ENCODE peak calls at places on chromosomes 2 and 18, in four cellular contexts. N, H, L and M are unnamed samples.

GRCh38 chr2:137947714-137948336 is 16.4 kb upstream of the HNMT start:
- DNase-seq in N (peak), H (peak), L (peak), M (peak)

GRCh38 chr18:61575419-61575818 is 242.2 kb downstream of the CDH20 start:
- DNase-seq in N (peak), H (peak), L (no peak), M (no peak)

GRCh38 chr2:23426284-23426905 is 41.4 kb downstream of the KLHL29 start:
- DNase-seq in N (peak), H (peak), L (no peak), M (no peak)

GRCh38 chr2:233076749-233077148 is 16.6 kb downstream of the INPP5D start:
- DNase-seq in N (no peak), H (no peak), L (peak), M (peak)

GRCh38 chr2:10900216-10901109 is 11.3 kb upstream of the KCNF1 start:
- DNase-seq in N (no peak), H (peak), L (no peak), M (peak)

GRCh38 chr2:30679416-30680088 is 127.7 kb downstream of the CAPN13 start:
- DNase-seq in N (peak), H (peak), L (no peak), M (no peak)

GRCh38 chr2:206062724-206063123 is 23.2 kb downstream of the INO80D start:
- DNase-seq in N (no peak), H (no peak), L (no peak), M (no peak)

GRCh38 chr2:223474893-223475292 is 127.3 kb downstream of the SCG2 start:
- DNase-seq in N (no peak), H (no peak), L (no peak), M (no peak)

GRCh38 chr2:10097352-10098148 is 17.3 kb upstream of the CYS1 start:
- DNase-seq in N (peak), H (peak), L (peak), M (peak)

GRCh38 chr2:223947711-223948205 is 2.6 kb upstream of the WDFY1 start:
- DNase-seq in N (no peak), H (no peak), L (no peak), M (no peak)

GRCh38 chr2:120349125-120349921 is 3.4 kb downstream of the INHBB start:
- DNase-seq in N (no peak), H (no peak), L (no peak), M (no peak)

GRCh38 chr2:134250840-134251461 is 2.9 kb upstream of the MGAT5 start:
- DNase-seq in N (no peak), H (no peak), L (peak), M (no peak)

GRCh38 chr2:205505344-205505743 is 177.0 kb upstream of the NRP2 start:
- DNase-seq in N (no peak), H (no peak), L (no peak), M (no peak)

GRCh38 chr2:174797792-174798276 is 33.6 kb upstream of the CHRNA1 start:
- DNase-seq in N (peak), H (peak), L (peak), M (no peak)

GRCh38 chr2:223044916-223045700 is 6.9 kb upstream of the KCNE4 start:
- DNase-seq in N (no peak), H (no peak), L (no peak), M (no peak)

GRCh38 chr2:133486706-133487305 is 81.5 kb downstream of the NCKAP5 start:
- DNase-seq in N (peak), H (no peak), L (peak), M (no peak)

GRCh38 chr18:63152791-63153190 is 166.8 kb downstream of the BCL2 start:
- DNase-seq in N (no peak), H (no peak), L (no peak), M (no peak)

GRCh38 chr18:63155910-63156773 is 163.4 kb downstream of the BCL2 start:
- DNase-seq in N (no peak), H (no peak), L (no peak), M (no peak)

GRCh38 chr18:63154350-63155152 is 165.0 kb downstream of the BCL2 start:
- DNase-seq in N (no peak), H (no peak), L (no peak), M (no peak)

GRCh38 chr18:63157293-63158011 is 162.1 kb downstream of the BCL2 start:
- DNase-seq in N (no peak), H (no peak), L (no peak), M (no peak)

DNA sequence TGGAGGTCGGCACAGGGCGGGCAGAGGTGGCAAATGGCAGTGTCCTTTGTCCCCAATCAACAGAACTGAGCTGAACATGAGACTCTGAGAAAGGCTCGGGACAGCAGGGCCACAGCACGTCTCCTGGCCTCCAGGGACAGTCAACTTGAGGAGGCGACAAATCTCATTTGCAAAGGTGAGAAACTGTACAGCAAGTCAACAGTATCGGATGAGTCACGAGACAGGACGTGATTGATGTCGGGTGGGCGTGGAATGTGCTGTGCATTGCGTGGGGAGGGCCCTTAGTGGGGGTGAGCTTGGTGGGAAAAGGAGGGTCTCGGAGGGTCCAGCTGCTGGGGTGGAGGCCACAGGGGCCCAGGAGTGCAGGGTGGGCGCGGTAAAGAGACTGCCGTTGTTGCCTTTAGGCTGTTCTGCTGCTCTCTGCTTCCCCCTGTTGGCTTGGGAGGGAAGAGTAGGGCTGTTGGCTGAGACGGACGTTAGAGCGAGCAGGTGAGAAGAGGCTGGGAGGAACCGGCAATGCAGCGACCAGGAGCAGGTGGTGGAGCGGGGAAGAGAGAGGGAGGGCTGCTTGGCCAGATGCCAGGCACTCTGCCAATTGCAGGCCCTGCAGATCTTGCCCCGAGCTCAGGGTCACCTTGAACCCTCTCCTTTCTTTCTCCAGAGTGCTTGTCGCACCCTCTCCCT is 164.3 kb downstream of the BCL2 start:
- DNase-seq in N (no peak), H (no peak), L (peak), M (no peak)
- H3K9ac ChIP-seq in N (no peak), H (no peak), L (no peak), M (no peak)

DNA sequence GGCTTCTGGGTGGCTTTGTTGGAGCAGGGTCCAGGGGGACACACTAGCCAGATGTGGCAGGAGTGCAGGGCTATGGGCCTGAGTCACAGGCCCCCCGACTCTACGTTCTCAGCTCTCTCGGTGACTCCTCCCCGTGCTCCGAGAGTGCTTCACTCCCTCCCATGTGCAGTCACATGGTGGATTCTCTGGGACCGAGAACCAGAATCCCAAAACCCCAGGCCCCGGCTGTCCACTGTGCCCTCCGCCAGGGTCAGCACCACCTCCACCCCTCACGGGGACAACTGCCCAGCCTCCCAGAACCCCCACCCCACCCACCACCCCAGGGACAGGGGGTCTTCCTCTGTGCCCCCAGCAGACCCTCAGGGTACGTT is 4.2 kb downstream of the RAMP1 start:
- DNase-seq in N (no peak), H (no peak), L (no peak), M (no peak)
- H3K4me3 ChIP-seq in N (no peak), H (no peak), L (no peak), M (no peak)

DNA sequence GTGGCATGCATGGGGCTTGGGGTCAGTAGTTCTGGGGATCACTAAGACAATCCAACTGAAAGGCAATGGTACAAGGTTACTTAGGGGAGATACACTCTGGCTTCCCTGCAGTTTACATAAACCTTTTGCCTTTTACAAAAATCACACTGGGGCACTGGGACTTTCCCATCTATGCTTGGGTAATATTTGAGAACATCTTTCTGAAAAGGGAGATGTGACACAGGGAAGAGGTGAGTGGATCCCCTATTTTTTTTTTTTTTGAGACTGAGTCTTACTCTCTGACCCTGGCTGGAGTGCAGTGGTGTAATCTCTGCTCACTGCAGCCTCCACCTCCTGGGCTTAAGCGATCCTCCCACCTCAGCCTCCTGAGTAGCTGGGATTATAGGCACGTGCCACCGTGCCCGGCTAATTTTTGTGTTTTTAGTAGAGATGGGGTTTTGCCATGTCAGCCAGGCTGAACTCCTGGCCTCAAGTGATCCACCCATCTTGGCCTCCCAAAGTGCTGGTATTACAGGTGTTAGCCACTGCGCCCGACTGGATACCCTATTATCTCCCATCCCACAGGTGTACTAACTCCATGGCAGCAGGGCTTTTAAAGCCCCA is 82.8 kb upstream of the DNMT3A start:
- DNase-seq in N (no peak), H (no peak), L (no peak), M (no peak)
- H3K4me2 ChIP-seq in N (no peak), H (no peak), L (no peak), M (no peak)

GRCh38 chr18:77557030-77557429 is 307.4 kb downstream of the GALR1 start:
- DNase-seq in N (no peak), H (no peak), L (no peak), M (no peak)

GRCh38 chr18:77554061-77554460 is 304.4 kb downstream of the GALR1 start:
- DNase-seq in N (no peak), H (no peak), L (no peak), M (no peak)

GRCh38 chr18:77560334-77560970 is 310.8 kb downstream of the GALR1 start:
- DNase-seq in N (no peak), H (peak), L (no peak), M (no peak)

GRCh38 chr18:77559274-77559910 is 309.7 kb downstream of the GALR1 start:
- DNase-seq in N (no peak), H (no peak), L (no peak), M (no peak)
- H3K9ac ChIP-seq in N (no peak), H (no peak), L (no peak), M (no peak)

GRCh38 chr2:219442206-219443015 is 7.8 kb downstream of the SPEG start:
- DNase-seq in N (no peak), H (peak), L (no peak), M (no peak)

GRCh38 chr2:219444566-219445091 is 10.0 kb downstream of the SPEG start:
- DNase-seq in N (peak), H (peak), L (no peak), M (peak)

GRCh38 chr2:219443016-219443696 is 8.5 kb downstream of the SPEG start:
- DNase-seq in N (no peak), H (peak), L (no peak), M (peak)

GRCh38 chr2:219445220-219445631 is 10.6 kb downstream of the SPEG start:
- DNase-seq in N (no peak), H (no peak), L (no peak), M (no peak)

GRCh38 chr2:219443697-219444023 is 9.0 kb downstream of the SPEG start:
- DNase-seq in N (no peak), H (no peak), L (no peak), M (no peak)
- H3K4me3 ChIP-seq in N (no peak), H (no peak), L (no peak), M (no peak)

GRCh38 chr18:59268127-59268721 is 5.0 kb downstream of the RAX start:
- DNase-seq in N (no peak), H (no peak), L (no peak), M (no peak)

GRCh38 chr18:59271606-59272220 is 1.5 kb downstream of the RAX start:
- DNase-seq in N (no peak), H (no peak), L (no peak), M (no peak)

GRCh38 chr18:59268722-59269562 is 4.3 kb downstream of the RAX start:
- DNase-seq in N (no peak), H (peak), L (no peak), M (no peak)

GRCh38 chr18:59270689-59271257 is 2.5 kb downstream of the RAX start:
- DNase-seq in N (no peak), H (no peak), L (no peak), M (no peak)

GRCh38 chr18:59269563-59270214 is 3.6 kb downstream of the RAX start:
- DNase-seq in N (no peak), H (no peak), L (no peak), M (no peak)
- H3K4me2 ChIP-seq in N (no peak), H (no peak), L (no peak), M (peak)

GRCh38 chr18:3723554-3723953 is 273.6 kb downstream of the TGIF1 start:
- DNase-seq in N (no peak), H (no peak), L (no peak), M (no peak)
- H3K9ac ChIP-seq in N (no peak), H (no peak), L (no peak), M (no peak)

DNA sequence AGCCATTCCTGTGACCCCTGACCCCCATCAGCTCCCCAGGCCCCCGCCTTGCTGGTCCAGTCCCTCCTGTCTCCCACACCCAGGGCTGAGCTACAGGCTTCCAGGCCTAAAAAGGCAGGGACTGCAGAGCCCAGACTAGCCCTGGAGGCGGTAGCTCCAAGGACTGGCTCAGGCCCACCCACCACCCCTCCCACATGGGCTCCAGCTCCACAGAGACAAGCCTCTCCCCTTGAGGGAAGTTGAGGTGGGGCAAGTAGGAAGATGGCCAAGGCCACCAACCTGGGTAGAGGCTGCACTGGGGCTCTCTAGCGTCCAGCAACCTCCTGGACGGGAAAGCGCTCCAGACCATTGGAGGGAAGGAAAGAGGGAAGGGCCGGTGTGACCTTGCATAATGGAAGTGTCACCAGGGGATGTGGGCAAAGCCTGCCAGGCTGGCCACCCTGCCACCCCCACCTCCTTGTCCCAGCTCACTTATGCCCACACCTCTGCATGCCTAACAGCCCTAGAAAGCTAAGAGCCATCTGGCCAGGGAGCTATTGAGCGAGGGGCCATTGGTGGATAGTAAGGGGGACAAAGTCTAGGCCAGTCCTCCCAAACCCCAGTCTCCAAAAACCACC is 63.1 kb downstream of the TNS1 start:
- DNase-seq in N (no peak), H (no peak), L (no peak), M (no peak)
- H3K4me3 ChIP-seq in N (no peak), H (no peak), L (no peak), M (no peak)

DNA sequence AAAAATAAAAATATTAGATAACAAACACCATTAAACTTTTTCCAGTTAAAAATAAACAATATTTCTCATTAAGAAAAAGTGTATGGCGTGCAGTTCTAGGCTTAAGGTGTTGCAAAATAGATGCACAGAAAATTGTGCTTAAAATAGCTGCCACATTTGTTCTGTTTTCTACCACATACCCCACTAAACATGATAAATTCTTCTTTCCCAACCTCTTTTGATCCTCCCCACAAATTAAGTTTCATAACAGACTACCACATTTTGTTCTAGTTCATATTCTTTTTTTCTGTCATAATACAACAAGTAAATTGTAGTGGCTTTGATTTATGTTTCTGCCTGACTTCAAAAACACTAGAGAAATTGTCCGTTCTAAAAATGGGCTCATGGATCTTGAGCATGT is 64.5 kb downstream of the ARHGAP28 start:
- DNase-seq in N (no peak), H (no peak), L (no peak), M (no peak)
- H3K4me2 ChIP-seq in N (no peak), H (no peak), L (no peak), M (no peak)

DNA sequence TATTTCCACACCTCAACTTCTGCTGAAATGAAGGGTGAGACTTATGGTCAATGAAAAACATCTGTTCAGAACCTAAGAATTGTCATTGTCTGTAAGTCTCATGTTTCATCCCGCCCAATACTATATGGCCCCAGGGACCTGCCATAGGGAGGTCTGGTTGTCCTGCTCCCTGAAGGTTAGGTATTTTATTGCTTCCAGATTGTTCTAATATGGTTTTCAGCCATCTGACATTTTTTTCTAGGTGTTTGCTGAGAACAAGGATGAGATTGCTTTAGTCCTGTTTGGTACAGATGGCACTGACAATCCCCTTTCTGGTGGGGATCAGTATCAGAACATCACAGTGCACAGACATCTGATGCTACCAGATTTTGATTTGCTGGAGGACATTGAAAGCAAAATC is 7.3 kb downstream of the XRCC5 start:
- DNase-seq in N (no peak), H (no peak), L (no peak), M (no peak)
- H3K9ac ChIP-seq in N (no peak), H (no peak), L (no peak), M (no peak)